ENCODE peak calls at places on chromosomes 3 and 15, in six cellular contexts. N is ovary, K is PC-3, G is BJ, Z is BE2C, R is chondrocyte. D is an unnamed sample.
A peak's percentile ranks its signal among the peaks of the same experiment; 100 is the strongest.

GRCh38 chr3:12981631-12982265 is 91.5 kb downstream of the IQSEC1 start:
- DNase-seq in N (no peak), G (no peak), Z (no peak), R (no peak), K (no peak), D (no peak)

GRCh38 chr3:148992027-148992634 is 791 bp downstream of the GYG1 start:
- DNase-seq in R (no peak), Z (peak; percentile 54), N (peak; percentile 49), G (no peak), K (peak; percentile 40), D (peak; percentile 88)

GRCh38 chr3:105518806-105519418 is 152.2 kb downstream of the ALCAM start:
- DNase-seq in Z (peak; percentile 31), R (no peak), N (no peak), K (peak; percentile 90), G (no peak), D (no peak)

GRCh38 chr15:32908921-32909320 is 191.1 kb downstream of the GREM1 start:
- DNase-seq in K (no peak), R (no peak), N (no peak), Z (no peak), G (no peak), D (no peak)

GRCh38 chr15:44545934-44546802 is 9.2 kb downstream of the EIF3J start:
- DNase-seq in Z (peak; percentile 69), G (peak; percentile 11), R (no peak), K (peak; percentile 43), N (no peak), D (no peak)

GRCh38 chr3:171349392-171349791 is 110.8 kb downstream of the TNIK start:
- DNase-seq in R (no peak), Z (no peak), N (no peak), K (peak; percentile 61), G (peak; percentile 19), D (no peak)

GRCh38 chr3:16304065-16305010 is 39.3 kb downstream of the OXNAD1 start:
- DNase-seq in Z (no peak), N (no peak), G (no peak), K (no peak), R (no peak), D (no peak)

GRCh38 chr3:48024401-48024800 is 8.2 kb upstream of the MAP4 start:
- DNase-seq in K (no peak), N (no peak), R (no peak), Z (no peak), G (no peak), D (no peak)

GRCh38 chr15:70062321-70062956 is 35.3 kb downstream of the TLE3 start:
- DNase-seq in K (peak; percentile 32), R (no peak), G (peak; percentile 85), N (peak; percentile 80), Z (peak; percentile 91), D (no peak)

GRCh38 chr3:149958171-149958796 is 12.4 kb downstream of the PFN2 start:
- DNase-seq in N (no peak), K (peak; percentile 33), G (no peak), Z (no peak), R (no peak), D (no peak)

GRCh38 chr15:69758810-69759410 is 306.3 kb downstream of the RPLP1 start:
- DNase-seq in N (no peak), R (no peak), Z (no peak), G (no peak), K (peak; percentile 16), D (no peak)

GRCh38 chr15:60070838-60071493 is 66.9 kb downstream of the FOXB1 start:
- DNase-seq in N (no peak), K (peak; percentile 89), R (no peak), G (peak; percentile 9), Z (no peak), D (no peak)

GRCh38 chr3:69763976-69764851 is 24.9 kb downstream of the MITF start:
- DNase-seq in N (no peak), K (no peak), R (no peak), G (no peak), Z (no peak), D (no peak)

GRCh38 chr3:5160926-5161858 is 26.3 kb upstream of the EDEM1 start:
- DNase-seq in K (peak; percentile 62), Z (no peak), N (no peak), R (no peak), G (no peak), D (no peak)

GRCh38 chr3:134317106-134317947 is 56.9 kb downstream of the AMOTL2 start:
- DNase-seq in N (no peak), K (peak; percentile 76), Z (no peak), G (peak; percentile 31), R (no peak), D (no peak)

GRCh38 chr3:48015451-48016182 is 599 bp downstream of the MAP4 start:
- DNase-seq in N (no peak), Z (no peak), R (no peak), K (no peak), G (no peak), D (no peak)

GRCh38 chr15:83372434-83372873 is 74.7 kb upstream of the SH3GL3 start:
- DNase-seq in K (peak; percentile 25), G (no peak), R (no peak), N (no peak), Z (no peak), D (peak; percentile 46)

GRCh38 chr3:54939591-54940300 is 11.9 kb upstream of the LRTM1 start:
- DNase-seq in Z (no peak), K (no peak), N (no peak), G (peak; percentile 49), R (no peak), D (no peak)

GRCh38 chr3:58377168-58377567 is 44.5 kb downstream of the PXK start:
- DNase-seq in N (no peak), R (no peak), K (no peak), G (no peak), Z (no peak), D (no peak)

GRCh38 chr3:58375209-58375608 is 42.5 kb downstream of the PXK start:
- DNase-seq in N (no peak), Z (no peak), K (no peak), G (no peak), R (no peak), D (no peak)

GRCh38 chr3:58383476-58383875 is 50.2 kb downstream of the PDHB start:
- DNase-seq in Z (no peak), R (no peak), G (no peak), N (no peak), K (peak; percentile 56), D (no peak)

GRCh38 chr3:58379351-58380073 is 46.8 kb downstream of the PXK start:
- DNase-seq in G (no peak), R (no peak), N (no peak), K (no peak), Z (no peak), D (no peak)

GRCh38 chr3:58377750-58378149 is 45.1 kb downstream of the PXK start:
- DNase-seq in N (no peak), G (no peak), K (no peak), R (no peak), Z (no peak), D (no peak)
- TF ChIP-seq CTCF in N (no peak), G (no peak), K (no peak), R (no peak), Z (no peak), D (no peak)

GRCh38 chr3:120622870-120623718 is 27.0 kb downstream of the NDUFB4 start:
- DNase-seq in R (no peak), K (peak; percentile 98), G (peak; percentile 46), N (no peak), Z (peak; percentile 61), D (no peak)
- TF ChIP-seq CTCF in R (peak; percentile 74), K (peak; percentile 81), G (no peak), N (no peak), Z (peak; percentile 39), D (peak; percentile 39)

GRCh38 chr15:65258370-65258769 is 28.3 kb downstream of the PARP16 start:
- DNase-seq in K (no peak), G (no peak), R (no peak), Z (no peak), N (peak; percentile 47), D (no peak)

GRCh38 chr15:65263313-65263712 is 23.4 kb downstream of the PARP16 start:
- DNase-seq in R (no peak), K (no peak), N (no peak), G (no peak), Z (no peak), D (no peak)

GRCh38 chr15:65254237-65254820 is 32.4 kb downstream of the PARP16 start:
- DNase-seq in N (no peak), R (no peak), K (no peak), Z (no peak), G (no peak), D (no peak)

GRCh38 chr15:65259367-65259781 is 27.3 kb downstream of the PARP16 start:
- DNase-seq in R (no peak), G (no peak), K (no peak), N (peak; percentile 70), Z (no peak), D (no peak)

DNA sequence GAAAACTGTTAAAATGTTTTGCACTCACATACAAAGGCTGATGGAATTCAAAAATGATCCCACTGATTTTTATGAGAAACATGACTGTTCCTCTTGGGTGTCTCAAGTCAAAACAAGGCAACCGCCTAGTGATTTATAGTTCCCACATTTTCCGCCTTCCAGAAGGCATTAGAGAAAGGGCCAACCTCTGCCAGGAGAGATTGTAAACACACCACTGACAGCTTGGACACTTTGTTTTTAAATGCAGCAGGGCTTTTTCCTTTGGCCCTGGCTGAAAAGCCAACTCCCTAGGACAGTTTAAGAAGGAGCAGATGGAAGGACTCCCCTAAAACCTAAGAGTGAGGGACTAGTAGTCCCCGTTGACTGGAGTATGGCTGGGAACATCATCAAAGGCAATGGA is 27.8 kb downstream of the PARP16 start:
- DNase-seq in K (no peak), G (peak; percentile 34), R (no peak), N (peak; percentile 43), Z (no peak), D (no peak)
- TF ChIP-seq CTCF in K (no peak), G (no peak), R (no peak), N (no peak), Z (no peak), D (no peak)

DNA sequence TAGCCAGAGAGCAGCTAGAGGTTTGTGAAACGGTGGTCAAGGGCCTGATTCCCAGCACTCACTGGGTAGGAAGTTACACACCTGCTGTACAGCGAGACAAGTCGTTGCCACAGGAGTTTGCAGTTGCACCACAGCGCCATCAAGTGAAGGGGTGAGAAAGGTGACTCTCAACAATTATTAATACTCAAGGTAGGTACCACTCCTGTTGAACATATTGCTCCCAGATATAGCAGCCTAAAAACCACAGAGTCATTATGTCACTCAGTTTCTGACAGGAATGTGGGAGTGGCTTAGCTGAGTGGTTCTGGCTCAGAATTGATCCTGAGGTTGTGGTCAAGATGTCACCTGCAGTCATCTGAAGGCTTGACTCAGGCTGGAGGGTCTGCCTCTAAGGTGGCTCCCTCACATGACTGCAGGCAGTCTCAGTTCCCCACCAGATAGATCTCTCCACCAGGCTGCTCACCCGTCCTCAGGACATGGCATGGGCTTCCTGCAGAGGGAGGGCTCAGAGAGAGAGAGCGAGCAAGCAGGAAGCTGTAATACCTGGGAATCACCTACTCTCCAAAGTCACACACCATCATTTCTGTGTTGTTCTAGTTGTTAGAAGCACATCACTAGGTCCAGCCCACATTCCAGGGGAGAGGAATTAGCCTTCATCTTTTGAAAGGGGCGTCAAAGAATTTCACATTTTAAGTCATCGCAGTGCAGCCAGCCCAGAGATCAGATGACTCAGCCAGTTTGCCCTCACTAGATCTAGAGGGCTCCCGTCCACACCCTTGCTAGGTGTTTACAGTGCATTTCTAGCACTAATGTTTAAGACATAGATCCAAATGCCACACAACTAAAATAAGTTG is 17.0 kb upstream of the ANO10 start:
- DNase-seq in N (no peak), Z (no peak), R (no peak), K (peak; percentile 86), G (no peak), D (no peak)
- TF ChIP-seq CTCF in N (no peak), Z (no peak), R (no peak), K (peak; percentile 75), G (no peak), D (no peak)